ENCODE peak calls at places on chromosomes 16 and 17, in eight cellular contexts. One of them, this sample, is unnamed.

GRCh38 chr17:57533684-57534305 is 211.3 kb downstream of the CCDC182 start:
- DNase-seq in body of pancreas: no peak
- DNase-seq in IMR-90: no peak
- DNase-seq in GM12891: no peak
- DNase-seq in lower leg skin: no peak
- DNase-seq in heart left ventricle: no peak
- DNase-seq in ovary: no peak
- DNase-seq in breast epithelium: no peak
- DNase-seq in this sample: no peak

GRCh38 chr16:84086357-84086756 is 30.4 kb downstream of the MBTPS1 start:
- DNase-seq in body of pancreas: no peak
- DNase-seq in IMR-90: no peak
- DNase-seq in GM12891: no peak
- DNase-seq in lower leg skin: no peak
- DNase-seq in heart left ventricle: peak; percentile 81
- DNase-seq in ovary: no peak
- DNase-seq in breast epithelium: no peak
- DNase-seq in this sample: no peak

GRCh38 chr16:83143788-83144187 is 517.0 kb downstream of the CDH13 start:
- DNase-seq in body of pancreas: no peak
- DNase-seq in IMR-90: peak; percentile 82
- DNase-seq in GM12891: no peak
- DNase-seq in lower leg skin: no peak
- DNase-seq in heart left ventricle: no peak
- DNase-seq in ovary: no peak
- DNase-seq in breast epithelium: no peak
- DNase-seq in this sample: no peak

GRCh38 chr17:35982409-35983191 is 1.3 kb upstream of the CCL16 start:
- DNase-seq in body of pancreas: no peak
- DNase-seq in IMR-90: no peak
- DNase-seq in GM12891: no peak
- DNase-seq in lower leg skin: peak; percentile 49
- DNase-seq in heart left ventricle: no peak
- DNase-seq in ovary: no peak
- DNase-seq in breast epithelium: no peak
- DNase-seq in this sample: no peak

GRCh38 chr16:3879887-3880564 is 487 bp downstream of the CREBBP start:
- DNase-seq in body of pancreas: peak; percentile 82
- DNase-seq in IMR-90: peak; percentile 52
- DNase-seq in GM12891: peak; percentile 61
- DNase-seq in lower leg skin: peak; percentile 94
- DNase-seq in heart left ventricle: peak; percentile 84
- DNase-seq in ovary: peak; percentile 84
- DNase-seq in breast epithelium: peak; percentile 75
- DNase-seq in this sample: peak; percentile 52

GRCh38 chr16:86549893-86550190 is 5.2 kb downstream of the MTHFSD start:
- DNase-seq in body of pancreas: no peak
- DNase-seq in IMR-90: no peak
- DNase-seq in GM12891: no peak
- DNase-seq in lower leg skin: no peak
- DNase-seq in heart left ventricle: no peak
- DNase-seq in ovary: no peak
- DNase-seq in breast epithelium: no peak
- DNase-seq in this sample: no peak

GRCh38 chr17:11081342-11081741 is 159.7 kb upstream of the SHISA6 start:
- DNase-seq in body of pancreas: no peak
- DNase-seq in IMR-90: no peak
- DNase-seq in GM12891: no peak
- DNase-seq in lower leg skin: no peak
- DNase-seq in heart left ventricle: no peak
- DNase-seq in ovary: no peak
- DNase-seq in breast epithelium: no peak
- DNase-seq in this sample: no peak

GRCh38 chr17:46817151-46817900 is 1.2 kb downstream of the WNT3 start:
- DNase-seq in body of pancreas: no peak
- DNase-seq in IMR-90: no peak
- DNase-seq in GM12891: no peak
- DNase-seq in lower leg skin: no peak
- DNase-seq in heart left ventricle: no peak
- DNase-seq in ovary: no peak
- DNase-seq in breast epithelium: no peak
- DNase-seq in this sample: no peak

GRCh38 chr17:5050281-5050680 is 15.1 kb upstream of the SLC52A1 start:
- DNase-seq in body of pancreas: no peak
- DNase-seq in IMR-90: peak; percentile 20
- DNase-seq in GM12891: no peak
- DNase-seq in lower leg skin: no peak
- DNase-seq in heart left ventricle: no peak
- DNase-seq in ovary: no peak
- DNase-seq in breast epithelium: no peak
- DNase-seq in this sample: no peak

GRCh38 chr16:88537864-88538263 is 32.3 kb upstream of the ZC3H18 start:
- DNase-seq in body of pancreas: no peak
- DNase-seq in IMR-90: no peak
- DNase-seq in GM12891: no peak
- DNase-seq in lower leg skin: no peak
- DNase-seq in heart left ventricle: no peak
- DNase-seq in ovary: no peak
- DNase-seq in breast epithelium: no peak
- DNase-seq in this sample: no peak

GRCh38 chr16:58105619-58106018 is 23.6 kb downstream of the CFAP20 start:
- DNase-seq in body of pancreas: no peak
- DNase-seq in IMR-90: no peak
- DNase-seq in GM12891: no peak
- DNase-seq in lower leg skin: no peak
- DNase-seq in heart left ventricle: no peak
- DNase-seq in ovary: no peak
- DNase-seq in breast epithelium: no peak
- DNase-seq in this sample: no peak

GRCh38 chr16:396605-397004 is 394 bp upstream of the NME4 start:
- DNase-seq in body of pancreas: no peak
- DNase-seq in IMR-90: peak; percentile 41
- DNase-seq in GM12891: no peak
- DNase-seq in lower leg skin: no peak
- DNase-seq in heart left ventricle: peak; percentile 68
- DNase-seq in ovary: peak; percentile 60
- DNase-seq in breast epithelium: no peak
- DNase-seq in this sample: peak; percentile 74

GRCh38 chr17:1221209-1221608 is 41.4 kb upstream of the ABR start:
- DNase-seq in body of pancreas: no peak
- DNase-seq in IMR-90: no peak
- DNase-seq in GM12891: no peak
- DNase-seq in lower leg skin: no peak
- DNase-seq in heart left ventricle: no peak
- DNase-seq in ovary: no peak
- DNase-seq in breast epithelium: no peak
- DNase-seq in this sample: no peak

GRCh38 chr17:19345067-19345460 is 17.5 kb downstream of the B9D1 start:
- DNase-seq in body of pancreas: no peak
- DNase-seq in IMR-90: no peak
- DNase-seq in GM12891: no peak
- DNase-seq in lower leg skin: no peak
- DNase-seq in heart left ventricle: no peak
- DNase-seq in ovary: no peak
- DNase-seq in breast epithelium: peak; percentile 39
- DNase-seq in this sample: no peak

GRCh38 chr17:27384261-27384701 is 72.0 kb upstream of the KSR1 start:
- DNase-seq in body of pancreas: peak; percentile 87
- DNase-seq in IMR-90: peak; percentile 96
- DNase-seq in GM12891: no peak
- DNase-seq in lower leg skin: peak; percentile 76
- DNase-seq in heart left ventricle: peak; percentile 82
- DNase-seq in ovary: no peak
- DNase-seq in breast epithelium: no peak
- DNase-seq in this sample: peak; percentile 83

GRCh38 chr17:43907425-43907981 is at the start of gene MPP2:
- DNase-seq in body of pancreas: peak; percentile 69
- DNase-seq in IMR-90: peak; percentile 58
- DNase-seq in GM12891: peak; percentile 61
- DNase-seq in lower leg skin: peak; percentile 95
- DNase-seq in heart left ventricle: peak; percentile 73
- DNase-seq in ovary: peak; percentile 77
- DNase-seq in breast epithelium: no peak
- DNase-seq in this sample: peak; percentile 65

GRCh38 chr17:45298546-45299285 is 18.1 kb downstream of the MAP3K14 start:
- DNase-seq in body of pancreas: no peak
- DNase-seq in IMR-90: no peak
- DNase-seq in GM12891: no peak
- DNase-seq in lower leg skin: no peak
- DNase-seq in heart left ventricle: no peak
- DNase-seq in ovary: no peak
- DNase-seq in breast epithelium: no peak
- DNase-seq in this sample: no peak

GRCh38 chr17:47698749-47699535 is 5.0 kb downstream of the TBKBP1 start:
- DNase-seq in body of pancreas: peak; percentile 50
- DNase-seq in IMR-90: peak; percentile 29
- DNase-seq in GM12891: peak; percentile 91
- DNase-seq in lower leg skin: no peak
- DNase-seq in heart left ventricle: no peak
- DNase-seq in ovary: peak; percentile 75
- DNase-seq in breast epithelium: no peak
- DNase-seq in this sample: peak; percentile 98

GRCh38 chr16:1991588-1992474 is 2.1 kb downstream of the SYNGR3 start:
- DNase-seq in body of pancreas: peak; percentile 93
- DNase-seq in IMR-90: peak; percentile 83
- DNase-seq in GM12891: peak; percentile 99
- DNase-seq in lower leg skin: peak; percentile 98
- DNase-seq in heart left ventricle: peak; percentile 97
- DNase-seq in ovary: peak; percentile 95
- DNase-seq in breast epithelium: peak; percentile 92
- DNase-seq in this sample: no peak
- TF ChIP-seq POLR2A in body of pancreas: no peak
- TF ChIP-seq POLR2A in IMR-90: no peak
- TF ChIP-seq POLR2A in GM12891: peak; percentile 35
- TF ChIP-seq POLR2A in lower leg skin: no peak
- TF ChIP-seq POLR2A in heart left ventricle: no peak
- TF ChIP-seq POLR2A in ovary: no peak
- TF ChIP-seq POLR2A in breast epithelium: no peak
- TF ChIP-seq POLR2A in this sample: no peak

DNA sequence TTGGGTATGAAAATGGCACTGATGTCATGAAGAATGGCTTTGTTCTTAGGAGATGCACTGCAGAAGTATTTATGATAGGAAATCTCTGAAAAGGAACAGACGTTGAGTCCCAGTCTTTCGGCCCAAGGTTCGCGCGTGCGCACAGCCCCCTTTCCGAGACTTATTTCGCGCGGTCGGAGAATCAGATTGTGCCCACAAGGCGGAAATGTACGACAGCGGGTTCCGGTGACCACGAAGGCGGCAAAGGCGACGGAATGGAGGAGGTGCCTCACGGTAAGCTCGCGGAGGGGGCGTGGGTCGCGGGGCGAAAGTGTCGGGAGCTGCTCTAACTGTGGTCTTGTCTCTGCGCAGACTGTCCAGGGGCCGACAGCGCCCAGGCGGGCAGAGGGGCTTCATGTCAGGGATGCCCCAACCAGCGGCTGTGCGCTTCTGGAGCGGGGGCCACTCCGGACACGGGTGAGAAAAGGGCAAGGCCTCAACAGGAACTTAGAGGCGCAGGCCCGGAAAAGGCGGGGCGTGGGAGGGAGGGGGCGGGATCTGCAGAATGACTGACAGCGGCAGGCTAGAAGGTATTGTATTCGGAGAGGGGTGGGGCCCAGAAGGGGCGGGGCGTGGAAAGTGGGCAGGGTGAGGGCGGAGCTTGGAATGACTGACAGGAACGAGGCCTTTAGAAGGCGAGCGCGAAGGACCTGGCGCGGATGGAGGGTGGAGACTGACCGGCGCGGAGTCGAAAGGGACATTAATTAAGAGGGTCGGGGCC is at the start of gene NUBP1:
- DNase-seq in body of pancreas: peak; percentile 99
- DNase-seq in IMR-90: peak; percentile 97
- DNase-seq in GM12891: peak; percentile 89
- DNase-seq in lower leg skin: peak; percentile 100
- DNase-seq in heart left ventricle: peak; percentile 99
- DNase-seq in ovary: peak; percentile 97
- DNase-seq in breast epithelium: peak; percentile 100
- DNase-seq in this sample: peak; percentile 78
- TF ChIP-seq POLR2A in body of pancreas: peak; percentile 93
- TF ChIP-seq POLR2A in IMR-90: peak; percentile 96
- TF ChIP-seq POLR2A in GM12891: peak; percentile 94
- TF ChIP-seq POLR2A in lower leg skin: peak; percentile 49
- TF ChIP-seq POLR2A in heart left ventricle: peak; percentile 93
- TF ChIP-seq POLR2A in ovary: peak; percentile 73
- TF ChIP-seq POLR2A in breast epithelium: peak; percentile 58
- TF ChIP-seq POLR2A in this sample: peak; percentile 81

DNA sequence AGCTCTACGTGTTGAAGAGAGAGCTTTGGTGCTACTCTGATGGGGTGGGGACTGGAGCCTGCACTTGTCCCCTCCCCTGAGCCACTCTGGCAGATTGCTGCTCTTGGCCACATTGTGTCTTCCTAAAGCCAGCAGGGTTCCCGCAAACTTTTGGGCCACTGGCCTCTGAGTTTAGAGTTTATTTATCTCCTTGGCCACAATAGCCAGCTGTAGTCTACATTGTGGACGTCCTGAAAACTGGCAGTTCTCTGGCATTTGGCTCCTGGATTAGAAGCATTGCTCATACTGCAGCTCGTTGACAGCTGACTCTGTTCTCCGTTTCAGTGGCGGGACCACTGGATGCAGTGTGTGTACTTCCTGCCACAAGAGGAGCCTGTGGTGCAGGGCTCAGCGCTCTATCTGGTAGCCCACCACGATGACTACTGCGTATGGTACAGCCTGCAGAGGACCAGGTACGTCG is 34.6 kb downstream of the PRMT7 start:
- DNase-seq in body of pancreas: no peak
- DNase-seq in IMR-90: peak; percentile 2
- DNase-seq in GM12891: no peak
- DNase-seq in lower leg skin: no peak
- DNase-seq in heart left ventricle: no peak
- DNase-seq in ovary: peak; percentile 25
- DNase-seq in breast epithelium: no peak
- DNase-seq in this sample: no peak
- TF ChIP-seq POLR2A in body of pancreas: no peak
- TF ChIP-seq POLR2A in IMR-90: no peak
- TF ChIP-seq POLR2A in GM12891: no peak
- TF ChIP-seq POLR2A in lower leg skin: no peak
- TF ChIP-seq POLR2A in heart left ventricle: no peak
- TF ChIP-seq POLR2A in ovary: no peak
- TF ChIP-seq POLR2A in breast epithelium: no peak
- TF ChIP-seq POLR2A in this sample: no peak

DNA sequence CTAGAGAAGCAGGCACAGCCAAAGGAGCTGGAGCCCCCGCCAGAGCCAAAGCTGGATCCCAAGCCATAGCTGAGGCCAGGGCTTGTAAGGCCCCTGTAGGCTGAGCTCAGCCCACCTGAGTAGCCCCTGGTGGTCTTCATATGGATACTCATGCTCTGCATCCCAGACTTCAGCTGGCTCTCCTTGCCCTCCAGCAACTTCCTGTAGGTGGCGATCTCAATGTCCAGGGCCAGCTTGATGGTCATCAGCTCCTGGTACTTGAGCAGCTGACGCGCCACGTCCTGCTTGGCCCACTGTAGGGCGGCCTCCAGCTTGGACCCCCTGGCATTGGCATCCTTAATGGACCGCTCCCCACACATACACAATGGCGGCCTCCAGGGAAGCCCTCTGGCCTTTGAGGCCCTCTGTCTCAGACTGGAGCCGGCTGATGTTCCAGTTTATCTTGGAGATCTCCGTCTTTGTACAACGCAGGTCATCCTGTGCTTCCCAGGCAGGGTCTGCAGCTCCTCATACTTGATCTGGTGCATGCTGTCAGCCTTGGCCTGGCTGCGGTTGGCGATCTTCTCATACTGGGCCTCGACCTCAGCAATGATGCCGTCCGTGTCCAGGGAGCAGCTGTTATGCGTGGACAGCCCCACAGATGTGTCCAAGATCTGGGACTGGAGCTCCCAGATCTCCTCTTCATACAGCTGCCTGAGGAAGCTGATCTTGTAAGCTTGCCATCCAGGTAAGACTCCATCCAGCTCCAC is 28.9 kb downstream of the IKZF3 start:
- DNase-seq in body of pancreas: no peak
- DNase-seq in IMR-90: no peak
- DNase-seq in GM12891: no peak
- DNase-seq in lower leg skin: no peak
- DNase-seq in heart left ventricle: no peak
- DNase-seq in ovary: no peak
- DNase-seq in breast epithelium: no peak
- DNase-seq in this sample: no peak
- TF ChIP-seq POLR2A in body of pancreas: no peak
- TF ChIP-seq POLR2A in IMR-90: no peak
- TF ChIP-seq POLR2A in GM12891: no peak
- TF ChIP-seq POLR2A in lower leg skin: no peak
- TF ChIP-seq POLR2A in heart left ventricle: no peak
- TF ChIP-seq POLR2A in ovary: no peak
- TF ChIP-seq POLR2A in breast epithelium: no peak
- TF ChIP-seq POLR2A in this sample: no peak